ENCODE peak calls at places on chromosome 3, in four cellular contexts. M is HL-60, X is K562, U is GM12878. Y is an unnamed sample.

GRCh38 chr3:48436477-48436787 is 3.5 kb downstream of the CCDC51 start:
- DNase-seq in M (no peak), U (no peak), X (no peak), Y (no peak)

GRCh38 chr3:114732353-114732752 is 414.7 kb downstream of the ZBTB20 start:
- DNase-seq in M (no peak), U (no peak), X (no peak), Y (no peak)

GRCh38 chr3:49238274-49239127 is 38.5 kb downstream of the C3orf62 start:
- DNase-seq in U (peak), M (peak), X (peak), Y (no peak)

GRCh38 chr3:27216955-27217552 is 152.1 kb downstream of the NEK10 start:
- DNase-seq in M (no peak), X (no peak), U (no peak), Y (no peak)

GRCh38 chr3:129911261-129911861 is 17.9 kb upstream of the TMCC1 start:
- DNase-seq in X (no peak), U (no peak), M (peak), Y (no peak)

GRCh38 chr3:25572919-25573385 is 91.8 kb downstream of the TOP2B start:
- DNase-seq in U (no peak), M (no peak), X (no peak), Y (no peak)

GRCh38 chr3:73074681-73075305 is 13.3 kb downstream of the EBLN2 start:
- DNase-seq in M (no peak), U (no peak), X (no peak), Y (no peak)

GRCh38 chr3:38168151-38168987 is 3.0 kb downstream of the OXSR1 start:
- DNase-seq in M (no peak), U (no peak), X (no peak), Y (no peak)

GRCh38 chr3:50410593-50411139 is 51.3 kb upstream of the TMEM115 start:
- DNase-seq in X (no peak), U (no peak), M (no peak), Y (no peak)

GRCh38 chr3:24837601-24838000 is 343.0 kb upstream of the THRB start:
- DNase-seq in U (no peak), M (no peak), X (no peak), Y (no peak)

GRCh38 chr3:123143669-123144411 is 57.9 kb upstream of the SEC22A start:
- DNase-seq in M (no peak), U (no peak), X (no peak), Y (no peak)

GRCh38 chr3:64063207-64063981 is 40.1 kb upstream of the PSMD6 start:
- DNase-seq in M (no peak), X (no peak), U (no peak), Y (no peak)

GRCh38 chr3:38853021-38853420 is 37.0 kb upstream of the SCN10A start:
- DNase-seq in U (no peak), M (no peak), X (no peak), Y (no peak)

GRCh38 chr3:186284661-186285060 is 77.4 kb downstream of the DGKG start:
- DNase-seq in X (no peak), U (no peak), M (no peak), Y (no peak)

GRCh38 chr3:20225769-20226168 is 39.8 kb upstream of the SGO1 start:
- DNase-seq in X (peak), U (no peak), M (no peak), Y (no peak)

GRCh38 chr3:101813817-101814440 is 34.9 kb downstream of the NXPE3 start:
- DNase-seq in X (no peak), M (no peak), U (no peak), Y (no peak)

GRCh38 chr3:71537211-71537611 is 46.3 kb downstream of the FOXP1 start:
- DNase-seq in M (no peak), X (no peak), U (no peak), Y (no peak)

GRCh38 chr3:180290300-180290699 is 253.6 kb upstream of the PEX5L start:
- DNase-seq in M (no peak), X (no peak), U (no peak), Y (no peak)

GRCh38 chr3:139832998-139833397 is 102.0 kb upstream of the CLSTN2 start:
- DNase-seq in M (no peak), X (no peak), U (no peak), Y (no peak)

GRCh38 chr3:49906004-49906860 is 2.6 kb upstream of the MST1R start:
- DNase-seq in M (no peak), U (no peak), X (peak), Y (peak)

GRCh38 chr3:50212502-50212901 is 7.4 kb downstream of the SLC38A3 start:
- DNase-seq in U (no peak), X (no peak), M (no peak), Y (no peak)

GRCh38 chr3:128433630-128434185 is 33.0 kb downstream of the DNAJB8 start:
- DNase-seq in M (no peak), X (no peak), U (no peak), Y (no peak)

GRCh38 chr3:148066787-148067186 is 630.9 kb upstream of the AGTR1 start:
- DNase-seq in M (no peak), U (no peak), X (no peak), Y (no peak)

GRCh38 chr3:10026084-10026890 is at the start of gene FANCD2:
- DNase-seq in U (peak), M (peak), X (peak), Y (peak)

GRCh38 chr3:10021856-10022775 is 4.1 kb upstream of the FANCD2 start:
- DNase-seq in M (no peak), U (no peak), X (no peak), Y (no peak)

GRCh38 chr3:10019326-10019725 is 6.9 kb upstream of the FANCD2 start:
- DNase-seq in U (no peak), X (no peak), M (no peak), Y (no peak)

GRCh38 chr3:10025205-10026083 is 793 bp upstream of the FANCD2 start:
- DNase-seq in X (no peak), M (no peak), U (no peak), Y (no peak)

DNA sequence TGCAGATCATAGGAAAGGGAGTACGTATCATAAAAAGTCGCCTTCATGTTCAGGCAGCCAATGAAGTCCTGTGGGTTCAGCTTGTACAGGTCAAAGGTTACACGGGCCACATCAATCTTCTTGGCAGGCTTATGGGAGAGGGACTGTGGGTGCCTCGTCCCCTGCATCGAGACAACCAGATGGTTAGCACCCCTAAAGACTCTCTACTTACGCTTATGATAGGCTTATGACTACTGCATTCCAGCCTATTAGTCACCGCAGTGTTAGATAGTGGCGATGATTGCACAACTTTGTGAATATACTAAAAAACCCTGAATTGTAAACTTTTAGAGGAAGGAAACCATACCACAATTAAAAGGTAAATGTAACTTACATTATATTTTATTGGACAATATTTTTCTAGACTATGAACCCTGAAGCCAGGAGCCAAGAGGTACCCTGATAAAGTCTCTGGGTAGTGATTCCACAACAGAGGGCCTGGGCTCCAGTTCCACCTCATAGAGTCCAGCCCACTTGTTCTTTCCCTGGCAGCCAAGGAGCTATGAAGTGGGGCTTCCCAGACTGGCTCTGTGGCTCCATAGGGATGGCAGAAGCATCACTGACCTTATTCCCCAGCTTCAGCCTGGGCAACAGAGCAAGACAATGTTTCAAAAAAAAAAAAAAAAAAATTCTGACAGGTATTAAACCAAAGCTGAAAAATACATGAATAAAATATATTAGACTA is 2.5 kb upstream of the FANCD2 start:
- DNase-seq in X (peak), M (peak), U (no peak), Y (no peak)
- TF ChIP-seq SPI1 in X (no peak), M (no peak), U (no peak), Y (no peak)

GRCh38 chr3:30914696-30915095 is 20.2 kb upstream of the GADL1 start:
- DNase-seq in X (no peak), U (no peak), M (no peak), Y (no peak)

GRCh38 chr3:30912304-30912703 is 17.8 kb upstream of the GADL1 start:
- DNase-seq in X (no peak), U (no peak), M (no peak), Y (no peak)

GRCh38 chr3:30913176-30913575 is 18.7 kb upstream of the GADL1 start:
- DNase-seq in M (no peak), X (no peak), U (no peak), Y (no peak)

GRCh38 chr3:30919600-30919999 is 25.1 kb upstream of the GADL1 start:
- DNase-seq in M (no peak), U (no peak), X (no peak), Y (no peak)

DNA sequence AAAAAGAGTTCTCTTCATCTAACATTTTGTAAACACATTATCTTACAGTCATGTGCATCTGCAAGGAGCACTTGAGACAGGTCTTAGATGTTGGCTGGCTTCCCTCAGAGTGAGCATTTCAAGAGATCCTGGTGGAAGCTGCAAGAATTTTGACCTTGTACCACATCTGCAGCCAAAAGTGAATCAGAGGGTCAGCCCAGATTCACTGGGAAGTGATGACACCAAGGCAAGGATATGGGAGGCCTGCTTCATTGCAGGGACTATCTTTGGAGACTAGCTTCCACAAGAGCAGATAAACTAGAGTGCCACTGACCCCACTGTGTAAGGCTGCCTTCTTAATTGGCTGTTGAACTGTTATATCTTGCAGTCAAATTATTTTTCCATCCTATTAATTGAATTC is 21.3 kb upstream of the GADL1 start:
- DNase-seq in X (no peak), M (no peak), U (no peak), Y (no peak)
- TF ChIP-seq SPI1 in X (no peak), M (no peak), U (no peak), Y (no peak)

DNA sequence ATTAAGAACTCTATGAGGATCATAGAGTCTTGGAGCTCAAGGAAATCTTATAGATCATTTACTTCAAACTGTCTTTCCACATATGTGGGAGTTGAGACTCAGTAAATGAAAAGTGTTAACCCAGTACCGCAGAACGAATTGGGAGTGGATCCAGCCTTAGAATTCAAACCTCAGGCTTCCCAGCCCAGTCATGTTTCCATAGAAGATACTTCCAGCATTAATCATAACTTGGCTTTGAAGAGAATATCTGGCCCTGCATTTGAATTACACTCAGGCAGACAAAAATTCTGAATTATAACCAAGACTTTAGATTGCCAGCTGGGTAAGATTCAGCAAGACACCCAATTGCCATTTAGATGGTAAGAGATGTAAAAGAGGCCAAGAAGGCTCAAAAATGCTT is 972.0 kb downstream of the TUSC7 start:
- DNase-seq in X (no peak), U (no peak), M (no peak), Y (no peak)
- TF ChIP-seq SPI1 in X (no peak), U (no peak), M (no peak), Y (no peak)

DNA sequence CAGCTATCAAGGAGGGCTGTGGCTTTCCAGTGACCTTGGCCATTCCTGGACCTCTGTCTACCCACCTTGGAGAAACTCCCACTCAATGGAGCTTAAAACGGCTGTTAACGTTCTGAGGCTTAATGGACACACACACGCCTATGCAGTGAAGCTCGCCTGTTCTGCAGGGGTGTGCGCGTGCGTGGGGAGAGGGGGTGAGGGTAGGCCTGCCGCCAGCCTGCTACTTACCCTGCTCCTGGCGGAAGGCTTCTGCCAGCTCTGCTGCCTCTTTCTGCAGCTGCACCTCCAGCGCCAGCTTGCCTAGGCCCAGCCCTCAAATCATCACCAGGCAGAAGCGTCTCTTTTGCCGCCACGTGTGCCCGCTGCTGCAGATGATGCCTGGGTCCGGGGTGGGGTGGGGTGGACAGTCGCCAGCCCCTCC is 23.2 kb upstream of the PARL start:
- DNase-seq in M (no peak), U (no peak), X (no peak), Y (no peak)
- TF ChIP-seq SPI1 in M (no peak), U (no peak), X (no peak), Y (no peak)

DNA sequence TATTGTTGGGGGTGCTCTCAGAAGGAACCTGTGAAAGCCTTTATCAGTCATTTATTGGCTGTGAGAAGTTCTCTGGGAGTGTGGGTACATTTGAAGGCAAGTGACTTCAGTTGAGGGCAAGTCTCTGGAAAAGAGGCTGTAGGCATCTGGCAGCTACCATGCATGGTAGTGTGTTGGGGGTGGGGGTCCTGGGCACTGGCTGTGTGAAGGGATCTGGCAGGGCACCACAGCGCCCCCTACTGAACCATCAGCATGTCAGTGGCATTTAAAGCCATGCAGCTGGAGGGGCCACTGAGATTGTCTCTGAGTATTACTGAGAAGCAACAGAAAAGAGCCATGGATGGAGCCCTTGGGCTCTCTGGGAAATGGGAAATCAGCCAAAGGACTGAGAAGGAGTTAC is 30.6 kb downstream of the CRTAP start:
- DNase-seq in M (no peak), U (no peak), X (peak), Y (no peak)
- TF ChIP-seq SPI1 in M (no peak), U (no peak), X (no peak), Y (no peak)

DNA sequence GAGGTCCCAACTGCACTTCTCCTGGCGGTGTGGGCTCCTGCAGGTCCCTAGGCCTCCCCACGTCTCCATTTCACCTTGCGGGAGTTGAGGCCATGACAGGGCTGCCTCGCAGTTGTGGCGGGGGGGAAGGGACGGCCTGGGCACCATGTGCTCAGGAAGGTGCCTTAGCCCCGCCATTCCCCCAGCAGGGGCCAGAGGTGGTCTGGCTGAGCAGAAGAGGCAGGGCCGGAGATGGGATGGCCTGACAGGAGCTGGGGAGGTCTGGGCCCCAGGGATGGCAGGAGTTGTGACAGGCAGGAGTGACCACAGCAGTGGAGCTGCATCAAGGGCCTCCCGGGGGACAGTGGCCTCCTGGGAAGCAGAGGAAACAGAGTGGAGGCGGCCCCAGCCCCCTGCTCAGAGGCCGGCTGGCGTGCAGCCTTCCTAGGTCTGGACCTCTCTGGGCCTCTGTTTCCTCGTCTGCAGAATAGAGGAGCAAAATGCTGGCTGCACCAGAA is 18.7 kb upstream of the KLF15 start:
- DNase-seq in U (no peak), X (no peak), M (no peak), Y (no peak)
- TF ChIP-seq SPI1 in U (no peak), X (no peak), M (no peak), Y (no peak)

DNA sequence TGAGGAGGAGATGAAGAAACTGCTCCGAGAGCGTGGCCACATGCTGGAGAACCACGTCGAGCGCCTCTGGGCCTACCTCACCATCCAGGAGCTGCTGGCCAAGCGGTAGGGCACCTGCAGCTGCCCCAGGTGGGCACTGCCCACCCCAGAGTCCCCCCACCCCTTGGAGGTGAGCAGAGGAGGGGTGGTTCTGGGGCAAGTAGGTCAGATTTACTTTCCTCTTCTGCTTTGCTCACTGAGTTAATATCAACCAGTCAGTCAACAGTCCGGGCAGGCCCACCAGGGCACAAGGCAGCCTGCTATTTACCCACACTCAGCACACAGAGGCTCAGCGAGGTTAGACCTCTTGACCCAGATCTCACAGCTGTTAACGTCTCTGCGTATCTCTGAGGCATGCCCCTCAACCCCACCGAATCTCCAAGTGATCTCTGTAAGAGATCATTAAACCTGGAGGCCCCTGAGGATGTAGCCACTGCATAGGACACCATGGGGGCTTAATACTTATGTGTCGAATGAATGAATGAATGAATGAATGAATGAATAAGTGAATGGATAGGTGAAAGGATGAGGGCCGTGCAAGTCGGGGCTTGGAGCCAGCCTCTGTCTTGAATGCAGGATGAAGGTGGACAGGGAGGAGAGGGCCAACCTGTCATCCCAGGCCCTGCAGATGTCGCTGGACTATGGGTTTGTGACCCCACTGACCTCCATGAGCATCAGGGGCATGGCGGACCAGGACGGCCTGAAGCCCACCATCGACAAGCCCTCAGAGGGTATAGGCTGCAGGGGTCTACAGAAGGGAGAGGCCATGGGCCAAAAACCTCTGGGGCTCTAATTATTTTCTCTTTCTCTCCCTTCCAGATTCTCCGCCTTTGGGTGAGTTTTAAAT is 8.0 kb upstream of the ITIH3 start:
- DNase-seq in X (no peak), M (no peak), U (no peak), Y (no peak)
- TF ChIP-seq SPI1 in X (no peak), M (no peak), U (no peak), Y (no peak)

GRCh38 chr3:97692406-97692805 is 72.2 kb upstream of the ARL6 start:
- DNase-seq in X (no peak), U (no peak), M (no peak), Y (no peak)
- TF ChIP-seq SPI1 in X (no peak), U (no peak), M (no peak), Y (no peak)

GRCh38 chr3:43394071-43394501 is 107.7 kb downstream of the SNRK start:
- DNase-seq in M (no peak), X (no peak), U (no peak), Y (no peak)
- TF ChIP-seq SPI1 in M (no peak), X (no peak), U (no peak), Y (no peak)

Y was measured in GM12891.